ENCODE peak calls at places on chromosomes 16 and 17, in five cellular contexts. Q is K562, H is HepG2, D is H1, N is GM12878. C is an unnamed sample.

GRCh38 chr17:72950236-72950931 is 142.1 kb downstream of the SLC39A11 start:
- DNase-seq in Q (no peak), H (no peak), D (no peak), N (no peak), C (no peak)

GRCh38 chr17:48814504-48814903 is 2.5 kb downstream of the TTLL6 start:
- DNase-seq in Q (peak), H (peak), D (peak), N (no peak), C (peak)

GRCh38 chr17:27821318-27821717 is 21.0 kb upstream of the NOS2 start:
- DNase-seq in Q (no peak), H (no peak), D (no peak), N (no peak), C (no peak)

GRCh38 chr17:19021622-19022083 is 17.1 kb upstream of the FAM83G start:
- DNase-seq in Q (peak), H (no peak), D (peak), N (no peak), C (no peak)

GRCh38 chr17:28370035-28370743 is at the start of gene VTN:
- DNase-seq in Q (peak), H (peak), D (no peak), N (no peak), C (peak)

GRCh38 chr16:57192146-57192545 is 6.0 kb downstream of the RSPRY1 start:
- DNase-seq in Q (no peak), H (no peak), D (no peak), N (no peak), C (no peak)

GRCh38 chr16:68510775-68511174 is 28.3 kb upstream of the ZFP90 start:
- DNase-seq in Q (no peak), H (no peak), D (no peak), N (no peak), C (no peak)

GRCh38 chr17:83180264-83180995 is 101.0 kb downstream of the METRNL start:
- DNase-seq in Q (no peak), H (no peak), D (peak), N (no peak), C (no peak)

GRCh38 chr17:17682293-17682736 is 1.1 kb downstream of the RAI1 start:
- DNase-seq in Q (peak), H (no peak), D (no peak), N (no peak), C (peak)

GRCh38 chr17:15457723-15458094 is 9.7 kb downstream of the CDRT4 start:
- DNase-seq in Q (no peak), H (no peak), D (no peak), N (no peak), C (no peak)

GRCh38 chr16:50301626-50302471 is 35.5 kb downstream of the ADCY7 start:
- DNase-seq in Q (no peak), H (no peak), D (peak), N (no peak), C (peak)

GRCh38 chr17:7446669-7447068 is 1.8 kb downstream of the CHRNB1 start:
- DNase-seq in Q (no peak), H (no peak), D (no peak), N (no peak), C (no peak)

GRCh38 chr17:77208217-77208808 is 67.5 kb downstream of the SEC14L1 start:
- DNase-seq in Q (no peak), H (peak), D (no peak), N (no peak), C (no peak)

GRCh38 chr16:5072334-5073278 is 963 bp downstream of the ALG1 start:
- DNase-seq in Q (no peak), H (no peak), D (no peak), N (no peak), C (no peak)

GRCh38 chr16:4217246-4218131 is 24.4 kb downstream of the SRL start:
- DNase-seq in Q (no peak), H (no peak), D (no peak), N (no peak), C (no peak)

GRCh38 chr16:58329147-58329546 is 34.3 kb upstream of the PRSS54 start:
- DNase-seq in Q (no peak), H (no peak), D (no peak), N (no peak), C (no peak)

GRCh38 chr17:57892146-57892819 is 42.4 kb upstream of the MRPS23 start:
- DNase-seq in Q (peak), H (peak), D (peak), N (no peak), C (peak)

GRCh38 chr16:19859603-19860002 is 25.0 kb downstream of the GPRC5B start:
- DNase-seq in Q (no peak), H (no peak), D (no peak), N (no peak), C (no peak)

GRCh38 chr17:40382251-40382650 is 17.7 kb upstream of the GJD3 start:
- DNase-seq in Q (no peak), H (no peak), D (no peak), N (no peak), C (no peak)

GRCh38 chr17:66235377-66235994 is 6.3 kb upstream of the APOH start:
- DNase-seq in Q (no peak), H (peak), D (no peak), N (no peak), C (no peak)

DNA sequence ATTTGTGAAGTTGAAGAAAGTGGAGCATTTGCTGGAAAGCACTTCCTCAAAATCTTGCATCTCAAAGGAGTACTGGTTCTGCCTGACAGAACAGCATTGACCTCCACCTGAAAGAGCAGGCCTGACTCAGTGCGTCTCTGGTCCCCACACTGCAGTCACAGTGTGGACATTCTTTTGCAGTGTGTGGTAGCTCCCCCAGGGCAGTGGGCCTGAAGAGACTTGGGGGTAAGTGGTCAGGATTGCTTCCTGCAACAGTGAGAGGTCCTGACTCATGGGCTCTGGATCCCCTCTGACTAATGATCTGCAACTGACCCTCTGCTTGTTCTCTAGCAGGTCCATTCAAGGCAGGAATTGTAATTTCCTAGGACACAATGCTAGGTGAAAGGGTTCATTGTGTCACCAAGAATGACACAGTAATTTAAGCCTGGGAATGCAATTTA is 204.9 kb upstream of the KCNJ16 start:
- DNase-seq in Q (no peak), H (no peak), D (no peak), N (no peak), C (peak)
- H3K4me2 ChIP-seq in Q (no peak), H (no peak), D (peak), N (peak), C (no peak)

DNA sequence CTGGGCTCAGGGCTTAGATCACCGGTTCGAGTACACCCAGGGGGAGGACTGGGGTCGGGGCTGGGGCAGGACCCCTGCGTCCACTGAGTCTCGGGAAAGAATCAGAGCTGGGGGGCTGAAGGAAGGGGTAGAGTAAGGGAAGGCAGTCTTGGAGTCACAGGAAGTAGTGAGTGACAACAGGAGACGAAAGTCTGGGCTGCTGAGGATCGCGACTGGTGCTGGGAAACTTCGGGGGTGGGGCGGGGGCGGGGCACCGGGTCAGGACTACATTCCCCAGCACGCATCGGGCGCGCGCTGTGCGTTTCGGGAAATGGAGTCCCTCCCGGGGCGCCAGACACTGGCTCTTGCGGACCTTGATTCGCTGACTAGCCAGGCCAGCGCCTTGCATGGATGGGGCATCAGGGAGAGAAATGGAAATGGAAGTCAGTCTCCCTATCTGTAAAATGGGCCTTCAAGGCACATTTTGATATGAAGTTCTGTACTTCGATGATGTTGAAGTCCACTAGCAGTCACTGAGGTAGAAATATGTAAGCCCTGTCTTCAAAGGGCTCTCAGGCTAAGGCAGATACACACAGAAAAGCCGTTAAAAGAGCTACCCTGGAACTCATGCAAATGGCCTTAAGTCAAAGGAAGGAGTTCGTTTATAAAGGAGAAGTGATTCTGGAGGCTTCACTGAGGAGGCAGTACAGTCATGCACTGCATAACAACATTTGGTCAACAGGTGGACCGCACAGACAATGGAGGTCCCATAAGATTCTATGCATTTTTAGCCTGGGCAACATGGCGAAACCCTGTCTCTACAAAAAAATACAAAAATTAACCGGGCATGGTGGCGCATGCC is 696 bp downstream of the CTF1 start:
- DNase-seq in Q (peak), H (peak), D (peak), N (no peak), C (peak)
- TF ChIP-seq HDAC2 in Q (peak), H (peak), D (no peak), N (no peak), C (no peak)

GRCh38 chr16:85296859-85297698 is 184.8 kb upstream of the CIBAR2 start:
- DNase-seq in Q (peak), H (peak), D (peak), N (no peak), C (peak)
- H3K4me2 ChIP-seq in Q (no peak), H (peak), D (no peak), N (no peak), C (peak)

GRCh38 chr17:382644-383533 is 30.3 kb upstream of the RPH3AL start:
- DNase-seq in Q (no peak), H (peak), D (peak), N (no peak), C (peak)

GRCh38 chr17:376936-377863 is 24.6 kb upstream of the RPH3AL start:
- DNase-seq in Q (no peak), H (no peak), D (no peak), N (no peak), C (peak)

GRCh38 chr17:381941-382643 is 29.5 kb upstream of the RPH3AL start:
- DNase-seq in Q (no peak), H (no peak), D (no peak), N (no peak), C (no peak)

GRCh38 chr17:378068-378467 is 25.5 kb upstream of the RPH3AL start:
- DNase-seq in Q (no peak), H (no peak), D (no peak), N (no peak), C (no peak)

DNA sequence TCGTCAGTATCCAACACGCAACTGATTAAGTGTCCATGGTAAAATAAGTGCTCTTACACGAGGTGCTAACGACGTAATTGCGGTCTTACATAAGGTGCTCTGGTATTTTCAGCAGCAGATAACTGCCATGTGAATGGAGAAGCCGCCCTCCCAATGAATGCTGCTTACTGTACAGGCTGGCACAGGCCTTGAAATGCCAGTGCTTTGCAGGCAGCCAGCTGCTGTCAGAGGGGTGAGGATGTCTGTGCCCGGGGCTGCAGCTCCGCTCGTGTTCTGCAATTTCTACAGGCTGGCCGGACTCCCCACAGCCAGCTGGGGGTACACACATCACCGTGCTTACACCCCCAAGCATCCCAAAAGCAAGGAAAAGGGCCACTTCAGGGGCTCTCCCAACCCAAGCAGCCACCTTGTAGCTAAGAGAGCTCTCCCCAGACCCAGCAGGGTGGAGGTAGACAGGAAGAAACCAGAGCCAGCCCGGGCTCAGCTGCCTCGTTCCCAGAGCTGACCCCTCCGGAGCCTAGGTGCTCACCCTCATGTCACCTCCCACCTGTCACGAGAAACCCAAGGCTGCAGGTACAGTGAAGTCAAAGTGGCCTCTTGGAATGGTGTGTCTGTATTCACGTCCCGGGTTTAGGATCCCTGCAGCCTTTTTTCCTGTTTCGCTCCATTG is 27.1 kb upstream of the RPH3AL start:
- DNase-seq in Q (no peak), H (no peak), D (no peak), N (no peak), C (no peak)
- TF ChIP-seq HDAC2 in Q (no peak), H (no peak), D (no peak), N (no peak), C (no peak)

DNA sequence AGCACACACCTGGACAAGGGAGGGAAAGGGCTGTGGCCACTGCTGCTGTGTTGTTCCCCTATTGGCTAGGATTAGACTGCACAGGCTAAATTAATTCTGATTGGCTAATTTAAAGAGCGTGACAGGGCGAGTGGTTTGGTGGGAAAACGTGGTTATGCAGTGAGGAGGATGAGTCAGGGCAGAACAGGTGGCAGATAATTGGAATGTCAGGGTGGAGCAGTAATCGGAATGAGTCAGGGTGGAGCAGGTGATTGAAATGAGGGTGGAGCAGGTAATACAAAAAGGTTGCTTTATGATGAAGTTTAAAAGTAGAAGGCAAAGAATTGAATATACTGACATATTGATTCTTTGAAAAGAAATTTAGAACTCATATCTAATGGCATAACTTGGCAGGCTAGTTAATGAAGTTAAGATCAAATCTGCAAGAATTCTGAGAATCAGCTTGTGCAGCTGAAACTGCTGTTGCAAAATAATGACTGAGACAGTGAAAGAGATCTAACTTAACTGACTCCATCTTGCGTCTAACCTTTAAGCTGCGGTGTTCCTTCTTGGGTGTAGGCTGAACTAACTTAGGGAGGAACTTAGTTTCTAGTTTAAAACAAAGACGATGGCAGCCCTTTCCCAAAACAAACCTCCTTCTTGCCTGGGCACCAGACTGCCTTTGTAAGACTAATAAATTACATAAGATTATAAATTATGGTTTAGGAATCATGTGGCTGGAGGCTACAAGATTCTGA is 174.3 kb downstream of the UTP18 start:
- DNase-seq in Q (peak), H (no peak), D (no peak), N (no peak), C (peak)
- H3K4me2 ChIP-seq in Q (no peak), H (no peak), D (no peak), N (no peak), C (peak)

DNA sequence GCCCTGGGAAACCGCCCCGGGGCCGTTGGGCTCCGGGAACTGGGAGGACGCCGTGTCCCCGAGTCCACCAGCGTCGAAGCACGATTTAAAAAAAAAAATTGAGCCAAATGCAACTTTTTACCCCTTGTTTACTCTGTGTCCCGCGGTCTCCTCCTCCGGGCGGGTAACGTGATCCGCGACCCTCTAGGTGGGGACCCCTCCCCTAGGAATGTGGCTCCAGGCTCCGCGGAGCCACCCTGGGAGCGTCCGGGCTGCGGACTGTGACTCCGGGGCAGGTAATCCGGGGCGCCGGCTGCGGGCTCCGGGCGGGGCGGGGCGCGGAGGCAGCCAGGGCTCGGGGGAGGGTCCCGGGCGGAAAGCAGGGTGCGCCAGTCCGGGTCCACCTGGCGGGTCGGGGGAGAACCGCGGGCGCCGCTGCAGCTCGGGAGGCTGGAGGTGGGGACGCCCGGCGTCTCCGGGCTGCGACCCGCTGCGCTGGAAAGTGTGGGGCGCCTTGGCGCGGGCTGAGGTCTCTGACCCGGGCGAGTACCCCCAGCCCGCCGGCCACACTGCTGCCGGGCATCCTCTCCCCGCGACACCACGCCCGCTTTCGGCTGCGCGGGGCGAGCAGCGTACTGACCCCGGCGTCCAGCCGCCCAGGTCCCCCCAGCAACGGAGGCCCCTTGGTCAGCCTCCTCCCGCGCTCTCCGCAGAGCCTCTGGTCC is 850 bp upstream of the HELZ start:
- DNase-seq in Q (peak), H (peak), D (no peak), N (no peak), C (no peak)
- TF ChIP-seq HDAC2 in Q (no peak), H (no peak), D (no peak), N (no peak), C (no peak)

C was measured in A549.